ENCODE peak calls at places on chromosomes 1 and 21, in ten cellular contexts. E, Q, D, J, K, A, T, N, Z and M are unnamed samples.

GRCh38 chr1:247373721-247374141 is 42.1 kb upstream of the ZNF496 start:
- DNase-seq in E (peak), Q (peak), D (peak), J (no peak), K (peak), A (peak), T (no peak), N (peak), Z (peak), M (no peak)

GRCh38 chr1:108016451-108016920 is 51.5 kb upstream of the VAV3 start:
- DNase-seq in E (peak), Q (peak), D (no peak), J (no peak), K (peak), A (no peak), T (no peak), N (no peak), Z (no peak), M (no peak)

GRCh38 chr1:43796111-43796581 is 88.8 kb downstream of the ST3GAL3 start:
- DNase-seq in E (peak), Q (no peak), D (no peak), J (no peak), K (peak), A (no peak), T (no peak), N (no peak), Z (no peak), M (no peak)

GRCh38 chr1:30788580-30789387 is 31.2 kb upstream of the LAPTM5 start:
- DNase-seq in E (no peak), Q (no peak), D (no peak), J (no peak), K (no peak), A (no peak), T (no peak), N (no peak), Z (no peak), M (no peak)

GRCh38 chr1:20410555-20410954 is 75.5 kb downstream of the CAMK2N1 start:
- DNase-seq in E (no peak), Q (peak), D (no peak), J (no peak), K (no peak), A (no peak), T (no peak), N (no peak), Z (no peak), M (no peak)

GRCh38 chr1:206511362-206512064 is 4.2 kb downstream of the RASSF5 start:
- DNase-seq in E (no peak), Q (no peak), D (no peak), J (no peak), K (no peak), A (no peak), T (no peak), N (peak), Z (no peak), M (peak)

GRCh38 chr1:225899044-225899925 is 10.3 kb upstream of the LEFTY1 start:
- DNase-seq in E (no peak), Q (no peak), D (no peak), J (no peak), K (no peak), A (no peak), T (no peak), N (no peak), Z (no peak), M (no peak)

GRCh38 chr1:97877307-97877706 is 43.5 kb downstream of the DPYD start:
- DNase-seq in E (peak), Q (no peak), D (no peak), J (no peak), K (no peak), A (no peak), T (no peak), N (no peak), Z (no peak), M (no peak)

GRCh38 chr1:204065174-204065985 is 7.5 kb upstream of the SOX13 start:
- DNase-seq in E (peak), Q (no peak), D (no peak), J (no peak), K (peak), A (no peak), T (no peak), N (no peak), Z (peak), M (no peak)

GRCh38 chr1:232627645-232628334 is 2.1 kb downstream of the SIPA1L2 start:
- DNase-seq in E (peak), Q (peak), D (no peak), J (no peak), K (peak), A (no peak), T (no peak), N (no peak), Z (no peak), M (no peak)

GRCh38 chr1:118302145-118302544 is 117.1 kb upstream of the SPAG17 start:
- DNase-seq in E (no peak), Q (no peak), D (no peak), J (no peak), K (no peak), A (no peak), T (no peak), N (no peak), Z (no peak), M (no peak)

GRCh38 chr21:37555672-37556261 is 189.2 kb downstream of the DYRK1A start:
- DNase-seq in E (no peak), Q (no peak), D (no peak), J (peak), K (no peak), A (no peak), T (peak), N (no peak), Z (no peak), M (no peak)

GRCh38 chr1:7046314-7046713 is 261.1 kb downstream of the CAMTA1 start:
- DNase-seq in E (peak), Q (no peak), D (peak), J (peak), K (peak), A (peak), T (no peak), N (no peak), Z (peak), M (no peak)

GRCh38 chr1:10519016-10519417 is 44.3 kb downstream of the PEX14 start:
- DNase-seq in E (no peak), Q (no peak), D (no peak), J (no peak), K (no peak), A (no peak), T (no peak), N (no peak), Z (no peak), M (no peak)

GRCh38 chr1:83910461-83910860 is 88.5 kb downstream of the TTLL7 start:
- DNase-seq in E (peak), Q (no peak), D (no peak), J (no peak), K (no peak), A (no peak), T (no peak), N (no peak), Z (no peak), M (no peak)

GRCh38 chr1:210447456-210448057 is 118.9 kb downstream of the HHAT start:
- DNase-seq in E (no peak), Q (no peak), D (no peak), J (no peak), K (no peak), A (no peak), T (no peak), N (no peak), Z (no peak), M (no peak)

GRCh38 chr1:210445485-210445884 is 116.8 kb downstream of the HHAT start:
- DNase-seq in E (no peak), Q (no peak), D (no peak), J (no peak), K (no peak), A (no peak), T (no peak), N (no peak), Z (no peak), M (no peak)

GRCh38 chr1:210446479-210446878 is 117.8 kb downstream of the HHAT start:
- DNase-seq in E (peak), Q (no peak), D (no peak), J (no peak), K (peak), A (no peak), T (no peak), N (no peak), Z (no peak), M (no peak)

GRCh38 chr1:210445931-210446330 is 117.2 kb downstream of the HHAT start:
- DNase-seq in E (no peak), Q (no peak), D (no peak), J (no peak), K (no peak), A (no peak), T (no peak), N (no peak), Z (no peak), M (no peak)

GRCh38 chr1:210448293-210448892 is 119.7 kb downstream of the HHAT start:
- DNase-seq in E (peak), Q (peak), D (peak), J (no peak), K (peak), A (peak), T (no peak), N (no peak), Z (no peak), M (no peak)
- TF ChIP-seq CTCF in E (peak), Q (peak), D (peak), J (peak), K (peak), A (peak), T (peak), N (peak), Z (peak), M (peak)

GRCh38 chr21:18204931-18205330 is 39.7 kb upstream of the CHODL start:
- DNase-seq in E (no peak), Q (no peak), D (no peak), J (no peak), K (no peak), A (no peak), T (no peak), N (no peak), Z (no peak), M (no peak)
- TF ChIP-seq CTCF in E (no peak), Q (no peak), D (no peak), J (no peak), K (no peak), A (no peak), T (no peak), N (no peak), Z (peak), M (no peak)

DNA sequence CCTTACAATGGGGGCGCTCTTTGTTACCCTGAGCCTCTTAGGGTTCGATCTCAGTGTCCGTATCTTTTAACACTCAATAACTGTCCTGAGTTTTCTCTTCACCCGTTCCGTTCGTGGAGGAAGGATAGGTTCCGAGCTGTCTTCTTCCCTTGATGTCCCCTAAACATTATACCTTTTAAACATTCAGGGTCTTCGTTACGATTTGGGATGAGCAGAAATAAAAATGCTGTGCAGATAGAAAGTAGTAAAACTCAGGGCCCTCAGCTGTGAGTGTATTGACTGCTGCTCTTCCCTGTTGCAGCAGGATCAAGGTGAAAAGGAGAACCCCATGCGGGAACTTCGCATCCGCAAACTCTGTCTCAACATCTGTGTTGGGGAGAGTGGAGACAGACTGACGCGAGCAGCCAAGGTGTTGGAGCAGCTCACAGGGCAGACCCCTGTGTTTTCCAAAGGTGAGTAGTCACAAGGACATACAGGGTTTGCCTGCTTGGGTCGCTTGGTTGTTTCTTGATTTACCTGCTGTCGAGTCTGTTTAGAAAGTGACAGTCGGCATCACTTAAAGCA is 784 bp downstream of the RPL11 start:
- DNase-seq in E (no peak), Q (peak), D (no peak), J (no peak), K (no peak), A (no peak), T (no peak), N (no peak), Z (no peak), M (no peak)
- TF ChIP-seq CTCF in E (no peak), Q (peak), D (no peak), J (no peak), K (no peak), A (no peak), T (no peak), N (no peak), Z (no peak), M (no peak)

GRCh38 chr1:207840380-207840779 is 70.5 kb downstream of the CD34 start:
- DNase-seq in E (no peak), Q (no peak), D (no peak), J (no peak), K (no peak), A (no peak), T (no peak), N (no peak), Z (no peak), M (no peak)
- TF ChIP-seq CTCF in E (no peak), Q (no peak), D (no peak), J (no peak), K (no peak), A (no peak), T (no peak), N (no peak), Z (no peak), M (no peak)

GRCh38 chr21:44303490-44303981 is 3.7 kb downstream of the PFKL start:
- DNase-seq in E (no peak), Q (peak), D (no peak), J (no peak), K (no peak), A (no peak), T (no peak), N (no peak), Z (no peak), M (no peak)

GRCh38 chr21:44300262-44300959 is 558 bp downstream of the PFKL start:
- DNase-seq in E (peak), Q (peak), D (peak), J (no peak), K (peak), A (peak), T (peak), N (peak), Z (peak), M (no peak)

GRCh38 chr21:44304041-44304738 is 4.3 kb downstream of the PFKL start:
- DNase-seq in E (no peak), Q (no peak), D (no peak), J (no peak), K (no peak), A (no peak), T (no peak), N (no peak), Z (no peak), M (no peak)

GRCh38 chr21:44301093-44301492 is 1.2 kb downstream of the PFKL start:
- DNase-seq in E (no peak), Q (peak), D (no peak), J (no peak), K (no peak), A (no peak), T (no peak), N (no peak), Z (no peak), M (no peak)

GRCh38 chr21:44301961-44302406 is 2.1 kb downstream of the PFKL start:
- DNase-seq in E (no peak), Q (peak), D (no peak), J (no peak), K (no peak), A (no peak), T (no peak), N (no peak), Z (no peak), M (no peak)
- TF ChIP-seq CTCF in E (no peak), Q (no peak), D (no peak), J (no peak), K (no peak), A (peak), T (no peak), N (no peak), Z (no peak), M (no peak)

DNA sequence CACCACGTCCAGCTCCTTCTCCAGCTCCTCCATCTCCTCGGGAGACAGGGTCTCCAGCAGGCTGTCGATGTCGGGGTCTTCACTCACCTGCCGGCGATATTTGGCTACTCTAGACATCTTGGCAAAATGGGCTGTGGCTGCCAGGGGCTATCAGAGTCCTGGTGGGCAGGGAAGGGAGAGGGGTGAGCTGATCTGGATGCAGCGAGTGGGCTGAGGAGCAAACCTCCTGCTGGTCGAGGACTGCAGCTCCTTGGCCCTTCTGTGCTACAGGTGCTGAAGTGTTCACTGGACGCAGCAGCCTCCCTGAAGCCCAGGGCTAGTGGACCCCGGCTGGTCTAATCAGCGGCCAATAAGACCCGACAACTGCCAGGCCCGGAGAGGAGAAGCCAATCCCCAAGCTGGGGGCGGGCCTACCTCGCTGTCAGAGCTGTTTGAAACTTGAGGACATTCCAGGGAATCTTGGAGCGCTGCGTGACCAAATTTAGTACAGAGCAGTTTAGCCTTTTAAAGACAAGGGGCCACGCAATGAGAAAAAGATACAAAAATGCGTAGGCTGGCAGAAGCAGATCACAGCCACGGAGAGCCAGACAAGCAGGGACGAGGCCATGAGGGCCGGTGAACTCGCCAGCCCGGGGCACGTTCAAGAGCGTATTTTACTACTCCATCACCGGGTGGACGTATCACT is at the start of gene LMOD1:
- DNase-seq in E (peak), Q (no peak), D (peak), J (peak), K (peak), A (peak), T (peak), N (peak), Z (peak), M (peak)
- TF ChIP-seq CTCF in E (no peak), Q (no peak), D (no peak), J (no peak), K (no peak), A (no peak), T (no peak), N (no peak), Z (no peak), M (peak)

GRCh38 chr1:92485374-92486250 is 1.1 kb downstream of the GFI1 start:
- DNase-seq in E (no peak), Q (peak), D (peak), J (no peak), K (peak), A (peak), T (no peak), N (peak), Z (peak), M (no peak)

GRCh38 chr1:92486251-92487077 is at the start of gene GFI1:
- DNase-seq in E (peak), Q (no peak), D (peak), J (no peak), K (no peak), A (peak), T (no peak), N (peak), Z (peak), M (no peak)

GRCh38 chr1:92483442-92484170 is 3.1 kb downstream of the GFI1 start:
- DNase-seq in E (no peak), Q (no peak), D (peak), J (no peak), K (no peak), A (no peak), T (no peak), N (peak), Z (peak), M (no peak)

GRCh38 chr1:92484171-92484471 is 2.6 kb downstream of the GFI1 start:
- DNase-seq in E (no peak), Q (no peak), D (no peak), J (no peak), K (no peak), A (no peak), T (no peak), N (peak), Z (no peak), M (no peak)

GRCh38 chr1:92484472-92485373 is 2.0 kb downstream of the GFI1 start:
- DNase-seq in E (no peak), Q (peak), D (peak), J (no peak), K (no peak), A (peak), T (no peak), N (peak), Z (peak), M (no peak)
- TF ChIP-seq CTCF in E (no peak), Q (no peak), D (no peak), J (no peak), K (peak), A (no peak), T (no peak), N (no peak), Z (no peak), M (no peak)